ENCODE peak calls at places on chromosomes 6 and 20, in seven cellular contexts. D is left lung, K is neural crest cell, U is skeletal muscle cell, M is lower leg skin, P is KG1, F is Caco-2. R is an unnamed sample.
A peak's percentile ranks its signal among the peaks of the same experiment; 100 is the strongest.

GRCh38 chr6:25942561-25943147 is 12.2 kb upstream of the SLC17A2 start:
- DNase-seq in K (no peak), P (no peak), U (no peak), D (no peak), M (no peak), F (peak; percentile 37), R (no peak)

GRCh38 chr6:5302220-5302946 is 41.1 kb downstream of the FARS2 start:
- DNase-seq in M (no peak), F (no peak), K (no peak), U (no peak), P (no peak), D (no peak), R (no peak)

GRCh38 chr6:97437087-97437486 is 154.1 kb upstream of the MMS22L start:
- DNase-seq in K (no peak), M (no peak), F (peak; percentile 4), D (no peak), P (no peak), U (no peak), R (no peak)

GRCh38 chr6:116229287-116229913 is 24.5 kb downstream of the TSPYL4 start:
- DNase-seq in M (peak; percentile 26), U (peak; percentile 85), D (no peak), F (peak; percentile 18), K (peak; percentile 48), P (no peak), R (peak; percentile 84)

GRCh38 chr6:104921896-104922295 is 35.0 kb upstream of the LIN28B start:
- DNase-seq in P (no peak), U (no peak), K (no peak), M (no peak), F (no peak), D (no peak), R (no peak)

GRCh38 chr6:157929076-157929475 is 52.6 kb upstream of the SYNJ2 start:
- DNase-seq in F (no peak), D (no peak), K (no peak), M (no peak), P (no peak), U (no peak), R (no peak)

GRCh38 chr20:51129201-51129671 is 106.3 kb upstream of the KCNG1 start:
- DNase-seq in F (no peak), K (no peak), U (no peak), M (no peak), D (no peak), P (no peak), R (no peak)

GRCh38 chr20:32546918-32547752 is 38.0 kb downstream of the NOL4L start:
- DNase-seq in F (no peak), D (no peak), P (no peak), M (no peak), K (no peak), U (no peak), R (no peak)

GRCh38 chr6:24721461-24722215 is 2.7 kb upstream of the C6orf62 start:
- DNase-seq in P (peak; percentile 93), D (peak; percentile 93), U (no peak), K (no peak), F (peak; percentile 85), M (no peak), R (no peak)

GRCh38 chr6:12291785-12292604 is 1.8 kb downstream of the EDN1 start:
- DNase-seq in K (no peak), U (no peak), P (no peak), M (no peak), D (peak; percentile 70), F (peak; percentile 75), R (no peak)

GRCh38 chr6:150072201-150072600 is 3.3 kb upstream of the ULBP3 start:
- DNase-seq in D (peak; percentile 94), K (no peak), F (peak; percentile 65), P (no peak), U (no peak), M (peak; percentile 53), R (no peak)

GRCh38 chr20:4519530-4519929 is 202.2 kb upstream of the PRND start:
- DNase-seq in M (no peak), P (no peak), F (peak; percentile 15), K (no peak), D (no peak), U (no peak), R (no peak)

GRCh38 chr6:130975325-130975724 is 87.7 kb downstream of the EPB41L2 start:
- DNase-seq in F (no peak), K (no peak), D (no peak), P (no peak), U (no peak), M (no peak), R (no peak)

GRCh38 chr6:41367700-41368099 is 32.3 kb downstream of the NCR2 start:
- DNase-seq in K (peak; percentile 68), P (no peak), F (peak; percentile 87), D (no peak), U (peak; percentile 7), M (no peak), R (peak; percentile 22)

GRCh38 chr20:46121531-46121930 is 3.4 kb downstream of the CD40 start:
- DNase-seq in P (no peak), F (no peak), U (no peak), M (no peak), D (no peak), K (no peak), R (no peak)

GRCh38 chr6:157561037-157561790 is 180.2 kb downstream of the ZDHHC14 start:
- DNase-seq in K (no peak), U (no peak), M (no peak), P (no peak), F (no peak), D (no peak), R (no peak)

GRCh38 chr6:3194535-3195376 is 32.7 kb downstream of the TUBB2B start:
- DNase-seq in U (no peak), M (no peak), F (no peak), K (peak; percentile 48), P (no peak), D (no peak), R (no peak)

GRCh38 chr20:50233325-50234212 is 42.9 kb downstream of the CEBPB start:
- DNase-seq in D (no peak), U (no peak), P (no peak), K (no peak), M (no peak), F (no peak), R (no peak)

GRCh38 chr6:82129814-82130213 is 117.7 kb downstream of the IBTK start:
- DNase-seq in P (no peak), K (no peak), M (no peak), F (no peak), U (no peak), D (no peak), R (no peak)

GRCh38 chr6:90375681-90376439 is 79.2 kb upstream of the BACH2 start:
- DNase-seq in K (no peak), U (peak; percentile 68), F (no peak), M (no peak), P (no peak), D (no peak), R (peak; percentile 28)

GRCh38 chr20:51481311-51481997 is 61.1 kb downstream of the NFATC2 start:
- DNase-seq in U (no peak), F (peak; percentile 22), D (no peak), K (no peak), P (no peak), M (no peak), R (no peak)

GRCh38 chr6:13142611-13143010 is 185.7 kb downstream of the TBC1D7 start:
- DNase-seq in K (no peak), M (no peak), P (no peak), F (no peak), D (no peak), U (no peak), R (no peak)

GRCh38 chr6:54874349-54875048 is 27.9 kb downstream of the FAM83B start:
- DNase-seq in D (no peak), U (no peak), P (no peak), M (no peak), K (no peak), F (no peak), R (no peak)

GRCh38 chr20:25283221-25283951 is 35.5 kb downstream of the PYGB start:
- DNase-seq in M (no peak), U (no peak), K (no peak), P (no peak), F (no peak), D (peak; percentile 64), R (no peak)

GRCh38 chr6:143805832-143806281 is 37.3 kb upstream of the LTV1 start:
- DNase-seq in K (no peak), M (no peak), F (no peak), D (no peak), U (no peak), P (no peak), R (no peak)

GRCh38 chr20:34522969-34523871 is 7.0 kb downstream of the DYNLRB1 start:
- DNase-seq in P (no peak), D (no peak), F (peak; percentile 93), U (peak; percentile 38), M (peak; percentile 15), K (peak; percentile 63), R (peak; percentile 69)

GRCh38 chr6:107491059-107491609 is 1.2 kb downstream of the SOBP start:
- DNase-seq in D (peak; percentile 86), F (peak; percentile 9), P (no peak), M (no peak), U (no peak), K (peak; percentile 60), R (no peak)

GRCh38 chr20:8515810-8516435 is 383.9 kb downstream of the PLCB1 start:
- DNase-seq in U (no peak), D (no peak), M (no peak), P (no peak), F (no peak), K (no peak), R (no peak)

GRCh38 chr6:30918675-30919074 is 4.6 kb downstream of the VARS2 start:
- DNase-seq in D (no peak), M (no peak), F (no peak), K (no peak), U (no peak), P (no peak), R (no peak)

GRCh38 chr6:144678844-144679243 is 393.7 kb downstream of the UTRN start:
- DNase-seq in K (no peak), F (no peak), P (no peak), U (peak; percentile 41), D (no peak), M (no peak), R (peak; percentile 45)

GRCh38 chr20:50344232-50345071 is 153.8 kb downstream of the CEBPB start:
- DNase-seq in U (no peak), D (no peak), K (no peak), P (no peak), M (no peak), F (peak; percentile 54), R (no peak)

GRCh38 chr6:136840612-136841011 is 18.2 kb downstream of the PEX7 start:
- DNase-seq in P (no peak), D (no peak), M (no peak), F (no peak), U (no peak), K (no peak), R (no peak)

GRCh38 chr6:71383891-71384489 is 95.4 kb downstream of the OGFRL1 start:
- DNase-seq in P (peak; percentile 37), U (no peak), K (peak; percentile 28), M (no peak), F (peak; percentile 57), D (no peak), R (no peak)

GRCh38 chr20:33828912-33829560 is 17.9 kb downstream of the CHMP4B start:
- DNase-seq in F (peak; percentile 57), M (no peak), D (no peak), K (no peak), P (no peak), U (peak; percentile 11), R (no peak)

GRCh38 chr6:112575309-112575834 is 228.2 kb downstream of the RFPL4B start:
- DNase-seq in F (no peak), M (no peak), P (no peak), U (no peak), D (no peak), K (no peak), R (no peak)

GRCh38 chr6:137623293-137623692 is 129.1 kb upstream of the OLIG3 start:
- DNase-seq in U (no peak), K (no peak), P (no peak), D (no peak), M (no peak), F (no peak), R (no peak)

GRCh38 chr6:151549790-151550189 is 56.0 kb downstream of the CCDC170 start:
- DNase-seq in U (no peak), F (no peak), P (no peak), K (no peak), D (no peak), M (no peak), R (no peak)

R was measured in GM04504.